ENCODE peak calls at places on chromosomes 16 and 17, in nine cellular contexts. O is astrocyte of the spinal cord; L is naive thymus-derived CD4-positive, alpha-beta T cell; G is AG04449; D is cardiac fibroblast; Y is uterus; W is neuronal stem cell; Z is cardiac muscle cell; U is pancreas. B is an unnamed sample.

GRCh38 chr17:53649201-53649600 is 173.5 kb upstream of the KIF2B start:
- DNase-seq in O (no peak), L (no peak), G (no peak), D (no peak), Y (no peak), W (no peak), Z (no peak), U (no peak), B (no peak)

GRCh38 chr16:81137012-81137335 is 40.8 kb upstream of the GCSH start:
- DNase-seq in O (peak), L (no peak), G (no peak), D (peak), Y (no peak), W (no peak), Z (peak), U (no peak), B (no peak)

GRCh38 chr16:30004424-30004776 is 6.4 kb downstream of the DOC2A start:
- DNase-seq in O (no peak), L (no peak), G (no peak), D (no peak), Y (no peak), W (no peak), Z (no peak), U (no peak), B (no peak)

GRCh38 chr16:35425270-35425669 is 1965.9 kb downstream of the TP53TG3F start:
- DNase-seq in O (no peak), L (no peak), G (no peak), D (no peak), Y (no peak), W (no peak), Z (no peak), U (no peak), B (no peak)

GRCh38 chr17:34412965-34413441 is 50.0 kb upstream of the CCL1 start:
- DNase-seq in O (no peak), L (no peak), G (no peak), D (peak), Y (no peak), W (no peak), Z (no peak), U (no peak), B (peak)

GRCh38 chr17:40065041-40065770 is 2.4 kb downstream of the THRA start:
- DNase-seq in O (peak), L (no peak), G (no peak), D (peak), Y (no peak), W (no peak), Z (peak), U (no peak), B (no peak)

GRCh38 chr16:23943604-23944003 is 107.8 kb downstream of the PRKCB start:
- DNase-seq in O (no peak), L (no peak), G (no peak), D (no peak), Y (no peak), W (no peak), Z (no peak), U (no peak), B (no peak)

GRCh38 chr16:46930861-46931260 is 42.6 kb downstream of the DNAJA2 start:
- DNase-seq in O (no peak), L (no peak), G (no peak), D (no peak), Y (no peak), W (no peak), Z (no peak), U (no peak), B (no peak)

GRCh38 chr17:51948128-51948527 is 210.4 kb downstream of the CA10 start:
- DNase-seq in O (no peak), L (no peak), G (no peak), D (no peak), Y (no peak), W (no peak), Z (no peak), U (no peak), B (no peak)

GRCh38 chr17:17494499-17495447 is 1.4 kb downstream of the RASD1 start:
- DNase-seq in O (peak), L (peak), G (no peak), D (peak), Y (peak), W (peak), Z (peak), U (peak), B (no peak)

GRCh38 chr16:57938936-57939871 is 31.7 kb downstream of the CNGB1 start:
- DNase-seq in O (peak), L (no peak), G (peak), D (peak), Y (peak), W (no peak), Z (no peak), U (no peak), B (no peak)

DNA sequence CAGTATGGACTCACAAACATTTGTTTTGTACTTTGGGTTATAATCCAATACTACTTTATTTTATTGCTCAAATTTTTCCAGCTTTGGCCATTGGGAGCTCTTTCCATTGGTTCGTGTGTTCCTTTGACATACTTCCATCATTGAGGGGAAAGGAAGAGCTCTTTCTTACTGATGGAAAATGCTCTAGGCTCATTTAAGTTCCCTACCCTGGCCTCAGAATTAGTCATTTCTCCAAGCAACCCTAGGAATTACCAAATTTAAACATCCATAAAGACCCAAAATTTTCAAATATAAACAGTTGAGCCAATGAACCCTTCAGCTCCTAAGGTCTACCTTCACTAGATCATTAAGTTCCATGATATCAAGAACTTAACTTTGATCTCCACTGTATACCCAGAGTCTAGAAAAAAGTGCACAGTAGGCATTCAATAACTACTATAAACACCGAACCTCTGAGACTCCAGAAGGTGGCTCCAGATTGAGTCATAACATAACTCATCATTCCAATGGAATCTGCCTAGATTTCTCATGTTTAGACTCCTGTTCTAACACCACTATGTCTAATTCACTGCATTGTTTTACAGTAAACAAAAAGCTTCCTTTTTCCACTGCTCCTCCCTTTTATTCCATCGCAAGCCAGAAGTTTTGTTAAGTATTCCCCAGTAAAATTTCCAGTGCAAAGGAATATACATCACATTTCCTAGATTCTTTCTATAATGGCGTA is 39.0 kb downstream of the SMURF2 start:
- DNase-seq in O (peak), L (no peak), G (peak), D (peak), Y (no peak), W (no peak), Z (no peak), U (no peak), B (peak)
- H3K4me3 ChIP-seq in O (no peak), L (no peak), G (no peak), D (no peak), Y (no peak), W (no peak), Z (no peak), U (no peak), B (no peak)

GRCh38 chr17:74359916-74360315 is 1.8 kb downstream of the BTBD17 start:
- DNase-seq in O (no peak), L (no peak), G (no peak), D (no peak), Y (no peak), W (no peak), Z (no peak), U (no peak), B (no peak)

GRCh38 chr17:74358696-74359095 is 3.0 kb downstream of the BTBD17 start:
- DNase-seq in O (no peak), L (no peak), G (no peak), D (no peak), Y (no peak), W (no peak), Z (no peak), U (no peak), B (no peak)

GRCh38 chr17:74356640-74357465 is 4.8 kb downstream of the BTBD17 start:
- DNase-seq in O (no peak), L (no peak), G (no peak), D (no peak), Y (no peak), W (no peak), Z (peak), U (no peak), B (no peak)

GRCh38 chr17:74355065-74355464 is 6.6 kb downstream of the BTBD17 start:
- DNase-seq in O (no peak), L (no peak), G (no peak), D (no peak), Y (no peak), W (no peak), Z (no peak), U (no peak), B (no peak)

GRCh38 chr17:74357466-74357809 is 4.2 kb downstream of the BTBD17 start:
- DNase-seq in O (no peak), L (no peak), G (no peak), D (no peak), Y (no peak), W (no peak), Z (no peak), U (peak), B (no peak)
- H3K4me3 ChIP-seq in O (no peak), L (no peak), G (no peak), D (no peak), Y (no peak), W (no peak), Z (no peak), U (no peak), B (no peak)

GRCh38 chr16:8310816-8311215 is 279.5 kb downstream of the TMEM114 start:
- DNase-seq in O (no peak), L (no peak), G (no peak), D (no peak), Y (no peak), W (no peak), Z (no peak), U (no peak), B (no peak)

GRCh38 chr16:8310356-8310755 is 280.0 kb downstream of the TMEM114 start:
- DNase-seq in O (no peak), L (no peak), G (no peak), D (no peak), Y (no peak), W (no peak), Z (no peak), U (no peak), B (no peak)
- H3K4me3 ChIP-seq in O (no peak), L (no peak), G (no peak), D (no peak), Y (no peak), W (no peak), Z (no peak), U (no peak), B (no peak)

GRCh38 chr16:85944572-85945423 is 45.8 kb downstream of the IRF8 start:
- DNase-seq in O (no peak), L (no peak), G (no peak), D (no peak), Y (no peak), W (no peak), Z (no peak), U (no peak), B (no peak)
- H3K4me3 ChIP-seq in O (no peak), L (no peak), G (no peak), D (no peak), Y (no peak), W (no peak), Z (no peak), U (no peak), B (no peak)

GRCh38 chr16:68469728-68470460 is 21.6 kb upstream of the SMPD3 start:
- DNase-seq in O (no peak), L (no peak), G (no peak), D (no peak), Y (no peak), W (no peak), Z (no peak), U (no peak), B (no peak)

GRCh38 chr16:68470461-68471150 is 22.3 kb upstream of the SMPD3 start:
- DNase-seq in O (no peak), L (no peak), G (no peak), D (no peak), Y (no peak), W (no peak), Z (no peak), U (no peak), B (no peak)

GRCh38 chr16:68463904-68464303 is 15.6 kb upstream of the SMPD3 start:
- DNase-seq in O (no peak), L (no peak), G (no peak), D (no peak), Y (no peak), W (no peak), Z (no peak), U (no peak), B (no peak)

GRCh38 chr16:68468849-68469248 is 20.5 kb upstream of the SMPD3 start:
- DNase-seq in O (no peak), L (no peak), G (no peak), D (no peak), Y (no peak), W (no peak), Z (no peak), U (no peak), B (no peak)

DNA sequence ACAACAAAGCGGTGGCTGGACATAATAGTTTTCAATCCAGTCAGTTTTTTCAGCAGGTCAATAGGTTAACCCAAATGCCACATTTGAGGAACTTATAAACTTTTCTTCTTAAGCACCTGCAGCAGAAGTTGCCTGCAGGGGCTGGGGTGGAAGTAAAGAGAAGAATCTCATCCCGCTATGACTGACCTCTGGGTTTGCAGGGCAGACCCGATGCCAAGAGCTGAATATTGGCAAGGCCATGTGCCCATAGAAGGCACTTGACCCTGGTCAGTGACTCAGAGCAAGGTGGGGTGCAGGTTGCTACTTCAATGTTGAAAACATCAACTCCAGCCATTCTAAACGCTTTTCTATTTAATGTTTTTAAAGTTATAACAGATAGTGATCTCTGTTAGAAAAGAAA is 17.9 kb upstream of the SMPD3 start:
- DNase-seq in O (no peak), L (no peak), G (no peak), D (no peak), Y (no peak), W (no peak), Z (no peak), U (no peak), B (no peak)
- H3K4me3 ChIP-seq in O (no peak), L (no peak), G (no peak), D (no peak), Y (no peak), W (no peak), Z (no peak), U (no peak), B (no peak)

GRCh38 chr16:53042235-53042645 is 10.5 kb downstream of the CHD9NB start:
- DNase-seq in O (no peak), L (no peak), G (no peak), D (no peak), Y (no peak), W (no peak), Z (no peak), U (no peak), B (no peak)

GRCh38 chr16:53045554-53046250 is 7.0 kb downstream of the CHD9NB start:
- DNase-seq in O (no peak), L (no peak), G (no peak), D (no peak), Y (no peak), W (no peak), Z (no peak), U (no peak), B (no peak)

GRCh38 chr16:53041196-53041977 is 11.3 kb downstream of the CHD9NB start:
- DNase-seq in O (peak), L (no peak), G (no peak), D (peak), Y (peak), W (no peak), Z (no peak), U (no peak), B (peak)

GRCh38 chr16:53043462-53043861 is 9.2 kb downstream of the CHD9NB start:
- DNase-seq in O (no peak), L (no peak), G (no peak), D (peak), Y (no peak), W (no peak), Z (no peak), U (no peak), B (no peak)

DNA sequence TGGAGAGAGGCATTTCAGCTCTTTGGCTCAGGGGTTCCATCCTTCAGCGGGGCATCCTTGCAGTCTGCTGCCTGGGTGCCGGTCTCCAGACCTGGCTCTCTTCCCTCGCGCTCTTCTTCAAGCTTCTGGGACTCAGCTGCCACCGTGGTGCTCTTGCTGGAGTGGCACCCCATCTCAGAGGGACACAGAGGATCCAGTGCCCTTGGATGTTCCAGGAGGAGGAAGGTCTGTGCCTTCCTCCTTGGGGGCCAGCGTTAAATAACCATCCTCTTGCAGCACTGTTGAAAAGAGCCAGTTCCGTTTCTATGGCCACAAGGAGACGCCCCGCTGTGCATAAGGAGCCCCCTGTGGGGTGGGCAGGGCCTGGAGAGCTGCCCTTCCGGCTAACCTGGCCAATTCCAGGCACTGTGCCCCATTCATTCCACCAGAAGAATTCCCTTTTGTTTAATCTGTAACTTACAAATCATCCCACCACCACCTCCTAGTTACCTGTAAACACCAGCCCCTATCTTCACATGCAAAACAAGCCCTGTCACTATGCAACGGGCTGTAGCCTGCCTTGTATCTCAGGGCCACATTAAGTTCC is 8.6 kb downstream of the CHD9NB start:
- DNase-seq in O (peak), L (no peak), G (no peak), D (no peak), Y (no peak), W (peak), Z (no peak), U (no peak), B (no peak)
- H3K4me3 ChIP-seq in O (no peak), L (no peak), G (no peak), D (no peak), Y (no peak), W (peak), Z (no peak), U (no peak), B (no peak)

B was measured in skeletal muscle cell.